ENCODE peak calls at places on chromosomes 7 and 10, in five cellular contexts. One of them, this sample, is unnamed.

GRCh38 chr7:137635132-137635531 is 211.6 kb downstream of the DGKI start:
- DNase-seq in H1: no peak
- DNase-seq in HepG2: no peak
- DNase-seq in K562: no peak
- DNase-seq in GM12878: no peak
- DNase-seq in this sample: no peak

GRCh38 chr7:2231992-2232765 is 566 bp downstream of the MAD1L1 start:
- DNase-seq in HepG2: peak
- DNase-seq in K562: peak
- DNase-seq in GM12878: no peak
- DNase-seq in H1: peak
- DNase-seq in this sample: no peak

GRCh38 chr7:4470246-4470645 is 211.8 kb upstream of the FOXK1 start:
- DNase-seq in K562: no peak
- DNase-seq in H1: peak
- DNase-seq in GM12878: no peak
- DNase-seq in HepG2: no peak
- DNase-seq in this sample: no peak

GRCh38 chr10:14692344-14693199 is 82.1 kb downstream of the FAM107B start:
- DNase-seq in H1: no peak
- DNase-seq in K562: no peak
- DNase-seq in HepG2: no peak
- DNase-seq in GM12878: no peak
- DNase-seq in this sample: no peak

GRCh38 chr7:77657427-77658331 is 38.6 kb upstream of the RSBN1L start:
- DNase-seq in GM12878: peak
- DNase-seq in H1: no peak
- DNase-seq in K562: peak
- DNase-seq in HepG2: peak
- DNase-seq in this sample: peak

GRCh38 chr7:128097211-128097731 is 66.0 kb upstream of the LRRC4 start:
- DNase-seq in HepG2: no peak
- DNase-seq in K562: no peak
- DNase-seq in GM12878: no peak
- DNase-seq in H1: no peak
- DNase-seq in this sample: peak

GRCh38 chr10:128641998-128642397 is 515.8 kb upstream of the MKI67 start:
- DNase-seq in H1: no peak
- DNase-seq in GM12878: no peak
- DNase-seq in K562: no peak
- DNase-seq in HepG2: no peak
- DNase-seq in this sample: no peak

GRCh38 chr10:76329891-76330575 is 898.6 kb downstream of the LRMDA start:
- DNase-seq in GM12878: no peak
- DNase-seq in H1: no peak
- DNase-seq in HepG2: no peak
- DNase-seq in K562: no peak
- DNase-seq in this sample: peak

GRCh38 chr7:128240696-128241386 is at the start of gene LEP:
- DNase-seq in K562: no peak
- DNase-seq in H1: no peak
- DNase-seq in GM12878: no peak
- DNase-seq in HepG2: no peak
- DNase-seq in this sample: no peak

GRCh38 chr10:78211476-78212110 is 177.9 kb downstream of the RPS24 start:
- DNase-seq in HepG2: peak
- DNase-seq in K562: no peak
- DNase-seq in H1: no peak
- DNase-seq in GM12878: no peak
- DNase-seq in this sample: peak

GRCh38 chr10:12583891-12584595 is 234.7 kb downstream of the CAMK1D start:
- DNase-seq in K562: no peak
- DNase-seq in GM12878: no peak
- DNase-seq in HepG2: no peak
- DNase-seq in H1: no peak
- DNase-seq in this sample: no peak

GRCh38 chr10:130432271-130432670 is 296.1 kb downstream of the GLRX3 start:
- DNase-seq in H1: peak
- DNase-seq in HepG2: no peak
- DNase-seq in K562: no peak
- DNase-seq in GM12878: no peak
- DNase-seq in this sample: no peak

GRCh38 chr7:19116121-19117080 is 1.0 kb downstream of the TWIST1 start:
- DNase-seq in H1: peak
- DNase-seq in GM12878: no peak
- DNase-seq in K562: no peak
- DNase-seq in HepG2: no peak
- DNase-seq in this sample: peak

GRCh38 chr7:28407643-28408042 is 4.7 kb upstream of the CREB5 start:
- DNase-seq in H1: no peak
- DNase-seq in K562: no peak
- DNase-seq in HepG2: no peak
- DNase-seq in GM12878: no peak
- DNase-seq in this sample: peak

GRCh38 chr10:5623081-5623748 is 43.2 kb downstream of the ASB13 start:
- DNase-seq in GM12878: peak
- DNase-seq in K562: peak
- DNase-seq in H1: peak
- DNase-seq in HepG2: peak
- DNase-seq in this sample: peak

GRCh38 chr10:96850825-96851224 is 18.7 kb downstream of the LCOR start:
- DNase-seq in K562: no peak
- DNase-seq in H1: no peak
- DNase-seq in HepG2: no peak
- DNase-seq in GM12878: no peak
- DNase-seq in this sample: peak
- TF ChIP-seq USF2 in K562: no peak
- TF ChIP-seq USF2 in H1: no peak
- TF ChIP-seq USF2 in HepG2: no peak
- TF ChIP-seq USF2 in GM12878: no peak
- TF ChIP-seq USF2 in this sample: peak

GRCh38 chr7:6462094-6462493 is 14.3 kb upstream of the DAGLB start:
- DNase-seq in HepG2: no peak
- DNase-seq in H1: no peak
- DNase-seq in K562: no peak
- DNase-seq in GM12878: no peak
- DNase-seq in this sample: no peak
- H3K9ac ChIP-seq in HepG2: no peak
- H3K9ac ChIP-seq in H1: no peak
- H3K9ac ChIP-seq in K562: no peak
- H3K9ac ChIP-seq in GM12878: no peak
- H3K9ac ChIP-seq in this sample: no peak

GRCh38 chr10:132878730-132879407 is 63.5 kb downstream of the CFAP46 start:
- DNase-seq in GM12878: no peak
- DNase-seq in HepG2: no peak
- DNase-seq in H1: peak
- DNase-seq in K562: no peak
- DNase-seq in this sample: no peak

GRCh38 chr10:132879408-132880147 is 62.8 kb downstream of the CFAP46 start:
- DNase-seq in HepG2: no peak
- DNase-seq in K562: no peak
- DNase-seq in H1: peak
- DNase-seq in GM12878: no peak
- DNase-seq in this sample: no peak

GRCh38 chr10:132881186-132881920 is 61.0 kb downstream of the CFAP46 start:
- DNase-seq in H1: no peak
- DNase-seq in GM12878: no peak
- DNase-seq in HepG2: no peak
- DNase-seq in K562: no peak
- DNase-seq in this sample: no peak

GRCh38 chr10:132882069-132882468 is 60.3 kb downstream of the CFAP46 start:
- DNase-seq in H1: no peak
- DNase-seq in HepG2: no peak
- DNase-seq in K562: no peak
- DNase-seq in GM12878: no peak
- DNase-seq in this sample: no peak

GRCh38 chr10:132880148-132880981 is 62.0 kb downstream of the CFAP46 start:
- DNase-seq in GM12878: no peak
- DNase-seq in K562: no peak
- DNase-seq in H1: peak
- DNase-seq in HepG2: no peak
- DNase-seq in this sample: no peak
- TF ChIP-seq USF2 in GM12878: no peak
- TF ChIP-seq USF2 in K562: no peak
- TF ChIP-seq USF2 in H1: no peak
- TF ChIP-seq USF2 in HepG2: no peak
- TF ChIP-seq USF2 in this sample: no peak

GRCh38 chr7:45599851-45600706 is 25.9 kb downstream of the ADCY1 start:
- DNase-seq in GM12878: no peak
- DNase-seq in HepG2: no peak
- DNase-seq in H1: peak
- DNase-seq in K562: no peak
- DNase-seq in this sample: no peak
- H3K9ac ChIP-seq in GM12878: no peak
- H3K9ac ChIP-seq in HepG2: no peak
- H3K9ac ChIP-seq in H1: no peak
- H3K9ac ChIP-seq in K562: no peak
- H3K9ac ChIP-seq in this sample: no peak

GRCh38 chr10:1019362-1019761 is 6.3 kb downstream of the IDI2 start:
- DNase-seq in HepG2: no peak
- DNase-seq in H1: no peak
- DNase-seq in K562: no peak
- DNase-seq in GM12878: no peak
- DNase-seq in this sample: no peak
- TF ChIP-seq USF2 in HepG2: no peak
- TF ChIP-seq USF2 in H1: no peak
- TF ChIP-seq USF2 in K562: no peak
- TF ChIP-seq USF2 in GM12878: no peak
- TF ChIP-seq USF2 in this sample: no peak

DNA sequence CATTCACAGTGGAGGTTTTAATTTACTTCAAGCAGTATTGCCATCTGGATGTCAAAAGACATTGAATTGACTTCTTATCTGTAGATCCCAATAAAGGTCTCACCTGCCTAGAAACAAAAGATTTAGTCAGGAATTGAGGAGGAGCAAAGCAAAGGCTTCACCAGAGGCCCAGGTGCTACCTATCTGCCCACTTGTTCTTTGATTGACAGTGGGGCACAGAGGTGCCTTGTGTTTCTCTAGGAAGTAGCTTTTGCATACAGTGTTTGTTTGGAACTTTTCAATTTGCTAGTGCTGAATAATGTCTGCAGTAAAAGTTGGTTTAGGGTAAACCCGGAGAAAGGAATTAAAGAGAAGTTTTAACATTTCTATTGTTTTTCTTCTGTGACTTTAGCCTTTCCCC is 40.4 kb downstream of the AUTS2 start:
- DNase-seq in K562: no peak
- DNase-seq in HepG2: no peak
- DNase-seq in H1: no peak
- DNase-seq in GM12878: no peak
- DNase-seq in this sample: no peak
- H3K9ac ChIP-seq in K562: no peak
- H3K9ac ChIP-seq in HepG2: no peak
- H3K9ac ChIP-seq in H1: no peak
- H3K9ac ChIP-seq in GM12878: no peak
- H3K9ac ChIP-seq in this sample: no peak

GRCh38 chr10:100146875-100147665 is 38.8 kb downstream of the ERLIN1 start:
- DNase-seq in K562: no peak
- DNase-seq in H1: no peak
- DNase-seq in HepG2: no peak
- DNase-seq in GM12878: no peak
- DNase-seq in this sample: no peak
- TF ChIP-seq USF2 in K562: no peak
- TF ChIP-seq USF2 in H1: no peak
- TF ChIP-seq USF2 in HepG2: no peak
- TF ChIP-seq USF2 in GM12878: no peak
- TF ChIP-seq USF2 in this sample: no peak

DNA sequence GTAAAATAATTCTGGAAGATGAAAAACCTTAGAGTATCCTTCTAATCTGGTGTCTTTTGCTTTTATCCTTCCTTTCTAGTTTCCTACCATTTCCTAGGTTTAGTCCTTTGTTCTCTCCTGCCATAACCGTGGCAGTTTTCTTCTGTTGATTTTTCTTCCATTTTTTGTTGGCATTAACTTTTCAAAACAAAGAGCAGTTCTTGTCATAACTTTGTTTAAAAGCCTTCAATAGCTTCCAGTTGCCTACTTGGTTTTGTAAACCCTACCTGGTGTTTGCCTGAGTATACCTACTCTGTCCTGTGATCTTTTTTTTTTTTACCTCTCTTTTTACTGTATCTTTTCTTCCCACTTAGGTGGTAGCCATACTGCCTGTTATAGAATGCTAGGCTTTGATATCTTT is 125.6 kb downstream of the LYZL1 start:
- DNase-seq in HepG2: peak
- DNase-seq in H1: no peak
- DNase-seq in K562: no peak
- DNase-seq in GM12878: no peak
- DNase-seq in this sample: no peak
- H3K9ac ChIP-seq in HepG2: no peak
- H3K9ac ChIP-seq in H1: no peak
- H3K9ac ChIP-seq in K562: no peak
- H3K9ac ChIP-seq in GM12878: no peak
- H3K9ac ChIP-seq in this sample: no peak

This sample was measured in IMR-90.